ENCODE peak calls at places on chromosomes 2 and 18, in eight cellular contexts. H, S, Z, N, F, A, R and E are unnamed samples.

GRCh38 chr2:220147186-220147585 is 519.8 kb downstream of the SLC4A3 start:
- DNase-seq in H (no peak), S (no peak), Z (no peak), N (no peak), F (no peak), A (no peak), R (no peak), E (no peak)

GRCh38 chr18:41593276-41593675 is 361.8 kb upstream of the PIK3C3 start:
- DNase-seq in H (no peak), S (no peak), Z (no peak), N (no peak), F (no peak), A (no peak), R (no peak), E (no peak)

GRCh38 chr2:231450548-231450989 is 13.7 kb downstream of the NCL start:
- DNase-seq in H (no peak), S (no peak), Z (no peak), N (no peak), F (no peak), A (no peak), R (no peak), E (no peak)

GRCh38 chr2:78864205-78864604 is 161.3 kb upstream of the REG3G start:
- DNase-seq in H (no peak), S (no peak), Z (no peak), N (no peak), F (no peak), A (no peak), R (no peak), E (no peak)

GRCh38 chr2:67159929-67160328 is 237.2 kb upstream of the ETAA1 start:
- DNase-seq in H (no peak), S (no peak), Z (no peak), N (peak), F (no peak), A (no peak), R (no peak), E (no peak)

GRCh38 chr2:38620282-38620977 is 17.7 kb upstream of the HNRNPLL start:
- DNase-seq in H (no peak), S (no peak), Z (no peak), N (peak), F (no peak), A (no peak), R (no peak), E (no peak)

GRCh38 chr18:54163458-54163857 is 61.0 kb downstream of the MBD2 start:
- DNase-seq in H (no peak), S (no peak), Z (no peak), N (no peak), F (no peak), A (no peak), R (no peak), E (no peak)

GRCh38 chr2:40962026-40962425 is 510.1 kb upstream of the SLC8A1 start:
- DNase-seq in H (no peak), S (no peak), Z (no peak), N (no peak), F (no peak), A (no peak), R (no peak), E (no peak)

GRCh38 chr2:37820471-37820991 is 104.6 kb upstream of the RMDN2 start:
- DNase-seq in H (no peak), S (no peak), Z (no peak), N (no peak), F (no peak), A (no peak), R (no peak), E (no peak)

GRCh38 chr18:48408111-48408726 is 964 bp downstream of the ZBTB7C start:
- DNase-seq in H (peak), S (no peak), Z (no peak), N (peak), F (no peak), A (no peak), R (no peak), E (no peak)

GRCh38 chr18:6052449-6052913 is 157.2 kb upstream of the TMEM200C start:
- DNase-seq in H (no peak), S (no peak), Z (no peak), N (no peak), F (no peak), A (no peak), R (no peak), E (no peak)

GRCh38 chr18:77131652-77132368 is 773 bp downstream of the MBP start:
- DNase-seq in H (peak), S (no peak), Z (no peak), N (peak), F (peak), A (peak), R (peak), E (no peak)

GRCh38 chr2:63594622-63595021 is 5.9 kb downstream of the MDH1 start:
- DNase-seq in H (no peak), S (no peak), Z (no peak), N (no peak), F (no peak), A (no peak), R (no peak), E (no peak)

GRCh38 chr18:13791181-13791580 is 32.8 kb upstream of the MC5R start:
- DNase-seq in H (no peak), S (no peak), Z (no peak), N (no peak), F (no peak), A (no peak), R (no peak), E (no peak)
- H3K27ac ChIP-seq in H (no peak), S (no peak), Z (no peak), N (no peak), F (no peak), A (no peak), R (no peak), E (no peak)

GRCh38 chr2:144434865-144435264 is 85.1 kb downstream of the ZEB2 start:
- DNase-seq in H (no peak), S (no peak), Z (no peak), N (no peak), F (no peak), A (no peak), R (no peak), E (no peak)
- H3K27ac ChIP-seq in H (no peak), S (no peak), Z (no peak), N (no peak), F (no peak), A (no peak), R (no peak), E (peak)

DNA sequence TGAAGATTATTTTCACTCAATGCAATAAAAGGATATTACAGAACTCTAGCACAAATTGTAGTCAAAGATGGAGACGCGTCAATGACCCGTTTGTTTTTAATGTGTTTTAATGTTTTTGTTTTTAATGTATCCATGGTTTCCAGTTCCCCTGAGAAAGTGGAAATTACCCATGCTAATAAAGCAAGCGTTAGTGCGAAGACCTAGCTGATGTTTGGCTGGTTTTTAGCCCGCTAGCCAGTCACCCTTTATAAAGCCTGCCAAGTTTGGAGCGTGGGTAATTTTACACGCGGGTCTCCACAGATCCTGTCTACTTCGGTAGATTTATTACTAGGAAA is 425 bp upstream of the CHMP1B start:
- DNase-seq in H (no peak), S (no peak), Z (peak), N (peak), F (no peak), A (no peak), R (no peak), E (no peak)
- H3K27ac ChIP-seq in H (peak), S (peak), Z (peak), N (peak), F (peak), A (peak), R (peak), E (peak)

GRCh38 chr2:45826889-45827635 is 175.6 kb downstream of the PRKCE start:
- DNase-seq in H (no peak), S (no peak), Z (no peak), N (peak), F (peak), A (no peak), R (peak), E (no peak)
- H3K27ac ChIP-seq in H (no peak), S (no peak), Z (no peak), N (no peak), F (peak), A (no peak), R (peak), E (no peak)

DNA sequence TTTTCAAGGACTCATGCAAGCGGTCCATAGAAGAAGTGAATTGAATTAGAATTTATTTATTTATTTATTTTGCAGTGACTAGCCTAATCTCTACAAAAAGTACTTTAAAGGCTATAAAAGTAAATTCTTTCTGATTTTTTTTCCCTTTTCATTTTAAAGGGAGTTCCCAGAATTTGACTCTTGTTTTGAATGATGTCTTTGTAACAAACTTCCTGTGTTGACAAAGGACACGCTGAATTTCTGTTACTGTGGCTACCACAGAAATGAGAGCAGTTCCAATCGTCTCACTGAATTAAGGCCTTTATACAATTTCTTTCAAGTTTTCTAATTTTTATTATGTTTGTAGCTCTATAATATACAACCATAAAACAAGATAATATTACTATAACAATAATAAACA is 46.3 kb upstream of the LPIN2 start:
- DNase-seq in H (no peak), S (peak), Z (peak), N (no peak), F (no peak), A (no peak), R (no peak), E (no peak)
- H3K27ac ChIP-seq in H (no peak), S (peak), Z (peak), N (no peak), F (peak), A (peak), R (peak), E (no peak)

DNA sequence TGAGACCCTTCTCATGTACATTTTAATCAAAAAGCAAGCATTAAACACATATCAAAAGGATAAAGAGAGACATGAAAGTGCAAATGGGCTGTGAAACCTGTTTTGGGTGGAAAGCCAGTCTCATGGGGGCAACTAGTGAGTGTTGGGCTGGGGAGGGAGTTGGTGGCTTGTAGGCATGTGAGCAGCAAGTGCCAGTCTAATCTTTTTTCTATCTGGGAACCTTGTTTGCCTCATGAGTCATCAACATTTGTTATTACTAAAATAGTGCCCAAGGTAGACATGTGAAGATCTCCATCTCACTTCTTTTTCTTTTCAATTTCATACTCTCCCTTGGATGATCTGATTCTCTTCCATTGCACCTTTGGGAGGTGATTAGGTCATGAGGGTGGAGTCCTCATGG is 613.9 kb upstream of the GYPC start:
- DNase-seq in H (no peak), S (no peak), Z (no peak), N (no peak), F (no peak), A (no peak), R (no peak), E (no peak)
- H3K27ac ChIP-seq in H (no peak), S (no peak), Z (no peak), N (no peak), F (no peak), A (no peak), R (no peak), E (no peak)

DNA sequence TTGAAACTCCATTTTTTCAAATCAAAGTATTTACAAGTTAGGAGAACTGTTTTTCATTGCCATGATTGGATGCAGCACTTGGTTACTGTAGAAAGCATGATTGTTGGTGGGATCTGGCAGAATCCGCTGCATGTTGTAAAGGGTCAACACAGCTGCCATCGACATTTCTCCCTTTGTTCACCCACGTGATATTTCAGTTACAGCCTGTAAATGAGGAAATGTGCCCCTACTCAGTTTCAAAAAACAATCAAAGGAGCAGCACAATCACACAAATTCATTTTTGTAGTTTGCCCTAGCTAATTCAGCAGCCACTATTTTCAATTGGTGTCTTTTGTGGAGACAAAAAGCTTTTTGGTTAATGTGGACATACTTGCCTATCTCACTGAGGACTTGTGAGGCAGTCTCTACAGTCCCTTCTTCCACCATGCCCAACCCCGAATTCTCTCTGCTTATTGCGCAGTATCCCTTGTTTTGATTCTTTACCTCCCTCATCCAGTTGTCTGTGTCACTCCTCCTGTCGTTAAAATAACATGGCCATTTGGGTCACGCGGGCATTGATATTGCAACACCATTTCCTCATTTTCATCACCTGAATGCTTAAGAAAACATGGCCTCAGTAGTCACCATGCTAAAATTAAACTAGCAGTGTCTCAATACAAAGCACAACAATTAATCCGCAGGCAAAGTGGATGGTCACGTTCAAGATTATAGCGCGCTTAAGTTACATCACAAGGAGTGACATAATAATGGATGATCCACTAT is 6.4 kb upstream of the PROC start:
- DNase-seq in H (no peak), S (no peak), Z (no peak), N (no peak), F (no peak), A (no peak), R (no peak), E (no peak)
- H3K27ac ChIP-seq in H (no peak), S (no peak), Z (no peak), N (no peak), F (peak), A (no peak), R (peak), E (peak)

GRCh38 chr2:177633111-177633510 is 240.5 kb downstream of the AGPS start:
- DNase-seq in H (no peak), S (no peak), Z (no peak), N (no peak), F (no peak), A (no peak), R (no peak), E (no peak)
- H3K27ac ChIP-seq in H (no peak), S (no peak), Z (no peak), N (no peak), F (no peak), A (no peak), R (no peak), E (no peak)